ENCODE peak calls at places on chromosomes 3 and 15, in six cellular contexts. G, Z, S, F, T and M are unnamed samples.

GRCh38 chr3:114441386-114441785 is 147.6 kb downstream of the TIGIT start:
- DNase-seq in G (no peak), Z (no peak), S (no peak), F (no peak), T (no peak), M (no peak)

GRCh38 chr3:72390841-72391240 is 457.4 kb downstream of the SHQ1 start:
- DNase-seq in G (no peak), Z (no peak), S (no peak), F (no peak), T (no peak), M (no peak)

GRCh38 chr3:145815707-145816413 is 345.1 kb downstream of the PLOD2 start:
- DNase-seq in G (no peak), Z (no peak), S (no peak), F (no peak), T (no peak), M (no peak)

GRCh38 chr3:183490211-183490601 is 61.8 kb upstream of the MCF2L2 start:
- DNase-seq in G (no peak), Z (no peak), S (no peak), F (peak; percentile 4), T (peak; percentile 39), M (no peak)

GRCh38 chr3:71652786-71653419 is 69.4 kb upstream of the FOXP1 start:
- DNase-seq in G (no peak), Z (peak; percentile 77), S (no peak), F (peak; percentile 58), T (peak; percentile 70), M (peak; percentile 18)

GRCh38 chr3:161560006-161560637 is 63.5 kb downstream of the OTOL1 start:
- DNase-seq in G (no peak), Z (peak; percentile 61), S (peak; percentile 18), F (peak; percentile 66), T (no peak), M (no peak)

GRCh38 chr3:81743096-81744025 is 18.1 kb downstream of the GBE1 start:
- DNase-seq in G (no peak), Z (peak; percentile 99), S (no peak), F (no peak), T (peak; percentile 78), M (no peak)

GRCh38 chr3:172939651-172940293 is 189.2 kb downstream of the ECT2 start:
- DNase-seq in G (no peak), Z (no peak), S (no peak), F (no peak), T (no peak), M (no peak)

GRCh38 chr3:14123308-14124222 is 1.1 kb downstream of the CHCHD4 start:
- DNase-seq in G (no peak), Z (no peak), S (no peak), F (peak; percentile 15), T (no peak), M (no peak)

GRCh38 chr3:24017305-24017704 is 72.2 kb downstream of the NR1D2 start:
- DNase-seq in G (no peak), Z (no peak), S (peak; percentile 45), F (no peak), T (no peak), M (no peak)

GRCh38 chr3:194336601-194337355 is 14.3 kb downstream of the CPN2 start:
- DNase-seq in G (no peak), Z (no peak), S (no peak), F (no peak), T (no peak), M (no peak)

GRCh38 chr3:170494766-170495165 is 76.1 kb downstream of the CLDN11 start:
- DNase-seq in G (no peak), Z (peak; percentile 41), S (no peak), F (no peak), T (no peak), M (no peak)

GRCh38 chr3:57855943-57856342 is 99.8 kb downstream of the SLMAP start:
- DNase-seq in G (no peak), Z (no peak), S (no peak), F (no peak), T (no peak), M (no peak)

GRCh38 chr3:150227839-150228238 is 180.3 kb upstream of the TSC22D2 start:
- DNase-seq in G (no peak), Z (peak; percentile 74), S (no peak), F (peak; percentile 73), T (no peak), M (no peak)

GRCh38 chr15:80991446-80991845 is 1.8 kb upstream of the MESD start:
- DNase-seq in G (no peak), Z (peak; percentile 92), S (peak; percentile 58), F (peak; percentile 61), T (peak; percentile 79), M (no peak)

GRCh38 chr15:100999369-100999768 is 80.2 kb downstream of the LRRK1 start:
- DNase-seq in G (no peak), Z (no peak), S (no peak), F (no peak), T (no peak), M (no peak)

GRCh38 chr3:30162579-30162978 is 443.8 kb upstream of the TGFBR2 start:
- DNase-seq in G (no peak), Z (peak; percentile 52), S (no peak), F (no peak), T (no peak), M (no peak)

GRCh38 chr3:11774296-11774877 is 72.3 kb downstream of the TAMM41 start:
- DNase-seq in G (no peak), Z (peak; percentile 55), S (no peak), F (peak; percentile 76), T (no peak), M (no peak)

GRCh38 chr15:91891101-91891500 is 37.6 kb downstream of the SLCO3A1 start:
- DNase-seq in G (no peak), Z (no peak), S (no peak), F (no peak), T (no peak), M (no peak)

GRCh38 chr3:110227987-110228386 is 843.6 kb upstream of the NECTIN3 start:
- DNase-seq in G (no peak), Z (peak; percentile 56), S (no peak), F (no peak), T (no peak), M (no peak)

GRCh38 chr15:88619796-88620195 is 1.3 kb upstream of the AEN start:
- DNase-seq in G (no peak), Z (no peak), S (no peak), F (no peak), T (no peak), M (no peak)

DNA sequence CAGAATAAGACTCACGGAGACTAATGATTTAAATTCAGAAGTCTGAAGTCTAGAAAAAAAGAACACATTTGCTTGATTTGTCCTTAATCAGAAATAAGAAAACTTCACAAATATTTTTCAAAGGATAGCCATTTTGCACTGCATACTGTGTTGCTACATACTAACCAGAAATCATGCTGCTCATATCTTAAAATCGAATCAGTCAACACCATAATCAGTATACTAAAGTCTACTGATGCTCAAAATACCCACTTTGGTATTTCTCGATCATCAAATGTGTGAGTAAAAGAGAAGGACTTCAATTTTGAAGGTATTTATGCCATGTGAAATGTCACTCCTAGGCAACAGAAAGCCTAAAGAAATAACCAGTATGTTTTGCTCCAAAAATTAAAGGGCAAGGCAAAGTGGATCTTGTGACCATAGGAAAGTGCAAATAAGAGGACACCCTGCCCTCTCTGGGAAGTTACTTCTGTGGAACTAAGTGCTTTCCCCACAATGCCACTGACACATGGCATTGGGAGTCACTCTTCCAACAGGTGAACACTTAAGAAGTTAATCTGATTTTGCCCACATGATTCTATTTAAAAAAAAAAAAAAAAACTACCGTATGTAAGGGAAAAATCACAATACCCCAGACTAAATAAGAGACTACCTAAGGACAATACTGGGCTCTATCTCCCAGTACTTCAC is 2.7 kb downstream of the LRIG1 start:
- DNase-seq in G (no peak), Z (no peak), S (no peak), F (no peak), T (no peak), M (no peak)
- H3K27ac ChIP-seq in G (no peak overlapping the region), Z (no peak overlapping the region), S (peak overlapping the region; percentile 96), F (no peak overlapping the region), T (peak overlapping the region; percentile 92), M (peak overlapping the region; percentile 23)

DNA sequence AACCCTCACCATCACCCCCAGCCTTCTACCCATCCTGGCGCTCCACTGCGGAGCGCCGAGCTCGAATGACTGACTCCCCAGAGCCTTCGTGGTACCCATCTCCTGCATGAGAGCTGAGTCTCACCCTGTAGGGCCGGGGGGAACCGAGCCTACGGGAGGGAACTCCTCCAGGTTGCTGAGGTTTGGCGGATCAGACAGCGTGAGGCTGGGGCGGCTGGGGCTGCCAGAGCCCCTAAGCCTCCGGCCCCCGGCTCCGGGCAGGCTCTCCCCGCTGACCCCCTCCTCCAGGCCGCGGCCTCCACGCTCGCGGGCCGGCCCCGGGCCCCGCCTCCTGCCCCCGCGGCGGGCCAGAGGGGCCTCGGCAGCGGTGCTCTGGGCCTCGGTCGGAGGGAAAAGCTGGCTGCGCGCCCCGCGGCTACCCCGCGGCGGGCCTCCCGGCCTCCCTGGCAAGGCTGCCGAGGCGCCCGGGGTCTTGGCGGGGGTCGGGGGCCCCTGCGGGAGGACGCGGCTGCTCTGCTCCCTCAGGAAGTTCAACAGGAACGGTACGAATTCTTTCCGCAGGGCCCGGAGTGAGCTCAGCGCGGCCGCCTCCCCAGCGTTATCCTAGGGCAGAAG is 643 bp downstream of the CDAN1 start:
- DNase-seq in G (no peak), Z (peak; percentile 12), S (no peak), F (no peak), T (no peak), M (no peak)
- H3K27ac ChIP-seq in G (no peak overlapping the region), Z (peak overlapping the region; percentile 56), S (peak overlapping the region; percentile 90), F (peak overlapping the region; percentile 96), T (peak overlapping the region; percentile 84), M (peak overlapping the region; percentile 82)

GRCh38 chr15:99412082-99412481 is 153.7 kb upstream of the MEF2A start:
- DNase-seq in G (no peak), Z (no peak), S (no peak), F (peak; percentile 9), T (no peak), M (no peak)

GRCh38 chr15:99409560-99409959 is 156.2 kb upstream of the MEF2A start:
- DNase-seq in G (no peak), Z (no peak), S (no peak), F (no peak), T (no peak), M (no peak)

GRCh38 chr15:99411234-99411633 is 154.6 kb upstream of the MEF2A start:
- DNase-seq in G (no peak), Z (no peak), S (no peak), F (no peak), T (no peak), M (no peak)

GRCh38 chr15:99409097-99409473 is 156.7 kb upstream of the MEF2A start:
- DNase-seq in G (peak; percentile 37), Z (peak; percentile 72), S (peak; percentile 67), F (peak; percentile 69), T (peak; percentile 83), M (peak; percentile 26)

GRCh38 chr15:99410477-99410876 is 155.3 kb upstream of the MEF2A start:
- DNase-seq in G (no peak), Z (no peak), S (no peak), F (no peak), T (no peak), M (no peak)
- H3K27ac ChIP-seq in G (no peak overlapping the region), Z (no peak overlapping the region), S (no peak overlapping the region), F (no peak overlapping the region), T (peak overlapping the region; percentile 18), M (no peak overlapping the region)

DNA sequence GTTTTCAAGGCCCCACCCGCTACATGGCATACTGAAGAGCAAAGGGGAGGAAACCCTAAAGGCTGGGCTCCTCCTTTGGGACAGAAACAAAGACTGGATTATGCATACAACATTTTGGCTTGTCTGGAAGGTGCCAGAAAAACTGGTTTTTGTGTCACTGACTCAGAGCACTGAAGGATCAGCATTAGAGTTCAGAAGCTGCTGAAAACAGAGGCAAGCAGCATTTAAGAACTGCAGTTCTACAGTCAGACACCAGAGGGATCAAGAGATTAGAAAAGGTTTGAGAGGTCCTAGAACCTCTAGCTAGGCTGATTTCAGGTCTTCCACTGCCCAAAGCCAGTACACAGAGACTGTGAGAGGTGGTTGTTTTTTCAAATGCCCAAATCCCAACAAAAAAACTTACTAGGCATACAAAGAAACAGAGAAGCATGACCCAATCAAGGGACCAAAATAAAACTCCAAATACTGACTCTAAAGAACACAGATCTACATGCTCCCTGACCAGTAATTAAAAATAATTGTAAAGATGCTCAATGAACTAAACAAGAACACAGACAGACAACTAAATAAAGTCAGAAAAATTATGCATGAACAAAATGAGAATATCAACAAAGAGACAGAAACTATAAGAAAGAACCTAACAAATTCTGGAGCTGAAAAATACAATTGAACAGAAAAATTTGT is 91.2 kb downstream of the SENP2 start:
- DNase-seq in G (no peak), Z (peak; percentile 85), S (no peak), F (no peak), T (no peak), M (no peak)
- H3K27ac ChIP-seq in G (no peak overlapping the region), Z (no peak overlapping the region), S (no peak overlapping the region), F (no peak overlapping the region), T (no peak overlapping the region), M (no peak overlapping the region)